ENCODE peak calls at places on chromosomes 3 and 15, in four cellular contexts. N is A549, G is H1, I is K562. X is an unnamed sample.

GRCh38 chr3:33383951-33384350 is 56.3 kb downstream of the UBP1 start:
- DNase-seq in N (no peak), G (no peak), I (no peak), X (no peak)

GRCh38 chr15:37019479-37020433 is 80.6 kb downstream of the MEIS2 start:
- DNase-seq in N (no peak), G (no peak), I (no peak), X (peak)

GRCh38 chr3:194577985-194578905 is 55.0 kb downstream of the TMEM44 start:
- DNase-seq in N (peak), G (no peak), I (peak), X (peak)

GRCh38 chr3:79203144-79203519 is 564.7 kb downstream of the ROBO1 start:
- DNase-seq in N (no peak), G (no peak), I (no peak), X (no peak)

GRCh38 chr15:74869726-74870407 is 3.3 kb downstream of the SCAMP2 start:
- DNase-seq in N (no peak), G (no peak), I (no peak), X (no peak)

GRCh38 chr3:9552252-9552999 is 1.2 kb downstream of the LHFPL4 start:
- DNase-seq in N (no peak), G (peak), I (peak), X (no peak)

GRCh38 chr15:69232144-69232543 is 66.6 kb upstream of the PAQR5 start:
- DNase-seq in N (no peak), G (no peak), I (no peak), X (no peak)

GRCh38 chr15:33234019-33234418 is 39.5 kb upstream of the FMN1 start:
- DNase-seq in N (peak), G (no peak), I (no peak), X (peak)

GRCh38 chr15:65921780-65922179 is 52.5 kb downstream of the RAB11A start:
- DNase-seq in N (no peak), G (no peak), I (no peak), X (no peak)

GRCh38 chr3:192444096-192444790 is 283.1 kb downstream of the FGF12 start:
- DNase-seq in N (peak), G (peak), I (peak), X (peak)

GRCh38 chr3:132822837-132823236 is 100.6 kb upstream of the NPHP3 start:
- DNase-seq in N (no peak), G (no peak), I (no peak), X (no peak)

GRCh38 chr3:17039579-17039978 is 154.8 kb downstream of the PLCL2 start:
- DNase-seq in N (peak), G (no peak), I (no peak), X (no peak)
- TF ChIP-seq PHF8 in N (no peak), G (no peak), I (no peak), X (no peak)

DNA sequence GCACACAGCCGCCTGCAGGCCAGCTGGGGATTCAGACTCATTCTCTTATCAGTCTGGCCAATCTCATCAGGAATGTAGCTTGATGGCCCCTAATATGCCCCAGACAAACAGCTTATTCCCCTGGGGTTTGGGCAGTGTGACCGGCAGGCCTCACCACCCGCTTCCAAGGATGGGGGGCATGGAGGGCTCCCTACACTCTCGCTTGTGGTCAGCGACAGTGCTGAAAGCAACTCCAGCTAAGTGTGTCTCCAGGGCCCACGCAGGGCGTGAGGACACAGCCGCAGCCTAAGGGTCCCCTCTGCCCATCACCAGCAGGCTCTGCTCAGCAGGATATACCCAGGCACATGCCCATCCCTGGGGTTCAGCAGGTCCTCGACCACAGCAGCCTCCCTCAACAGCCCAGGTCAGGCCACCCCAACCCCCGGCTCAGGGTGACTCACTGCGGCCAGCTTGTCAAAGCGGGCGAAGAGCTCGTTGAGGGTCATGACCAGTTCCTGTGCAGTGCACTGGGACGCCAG is 116.7 kb downstream of the ADCY5 start:
- DNase-seq in N (no peak), G (no peak), I (no peak), X (no peak)
- TF ChIP-seq PHF8 in N (no peak), G (no peak), I (no peak), X (no peak)

GRCh38 chr3:157130138-157130880 is 29.6 kb downstream of the CCNL1 start:
- DNase-seq in N (peak), G (peak), I (peak), X (peak)
- TF ChIP-seq PHF8 in N (no peak), G (peak), I (no peak), X (peak)

GRCh38 chr15:96348112-96349027 is 17.9 kb downstream of the NR2F2 start:
- DNase-seq in N (no peak), G (no peak), I (no peak), X (no peak)
- TF ChIP-seq PHF8 in N (no peak), G (no peak), I (no peak), X (no peak)

GRCh38 chr3:13145131-13145825 is 72.0 kb upstream of the IQSEC1 start:
- DNase-seq in N (no peak), G (no peak), I (peak), X (peak)
- TF ChIP-seq PHF8 in N (no peak), G (no peak), I (no peak), X (no peak)

DNA sequence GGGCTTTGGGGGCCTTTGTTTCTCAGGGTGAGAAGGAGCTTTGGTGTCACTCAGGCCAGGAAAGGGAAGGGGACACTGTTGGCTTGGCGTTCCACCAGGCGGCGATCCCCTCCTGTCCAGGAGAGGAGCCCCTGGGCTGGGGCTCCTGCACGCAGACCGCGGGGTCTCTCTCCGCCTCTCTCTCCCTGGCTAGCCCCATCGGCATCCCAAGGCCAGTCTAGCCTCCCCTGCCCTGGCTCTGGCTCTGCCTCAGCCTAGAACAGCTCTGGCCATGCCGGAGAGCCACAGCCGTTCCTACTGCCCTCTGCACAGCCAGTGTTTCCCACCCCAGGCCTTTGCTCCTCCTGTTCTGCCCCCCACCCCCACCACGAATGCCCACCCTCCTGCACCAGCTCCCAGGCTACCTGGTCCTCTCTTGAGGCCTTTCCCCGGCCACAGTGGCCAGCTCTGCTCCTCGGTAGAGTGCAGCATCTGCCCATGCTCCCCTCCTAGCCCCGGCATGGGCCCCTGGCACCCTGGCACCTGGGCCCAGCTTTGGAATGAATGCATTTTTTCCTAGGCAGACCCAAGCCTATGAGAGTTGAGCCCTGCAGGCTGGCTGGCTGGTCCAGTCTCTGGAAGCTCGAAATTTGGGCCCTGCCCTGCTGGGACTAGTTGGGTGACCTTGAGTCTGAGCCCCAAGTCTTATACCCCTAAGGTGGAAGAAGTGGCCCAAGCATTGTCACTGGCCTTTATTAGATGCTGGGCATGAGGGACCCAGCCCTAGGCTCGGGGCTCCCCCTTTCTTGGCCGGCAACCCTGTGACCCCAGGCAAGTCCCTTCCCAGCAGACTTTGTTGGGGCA is 2.4 kb downstream of the PLXNA1 start:
- DNase-seq in N (no peak), G (no peak), I (no peak), X (no peak)
- TF ChIP-seq PHF8 in N (no peak), G (no peak), I (no peak), X (no peak)